ENCODE peak calls at places on chromosomes 12 and 14, in four cellular contexts. One of them, this sample, is unnamed.

GRCh38 chr12:66405395-66405794 is 103.1 kb downstream of the HELB start:
- DNase-seq in K562: no peak
- DNase-seq in GM12878: no peak
- DNase-seq in HepG2: no peak
- DNase-seq in this sample: no peak

GRCh38 chr14:102081231-102082080 is 5.4 kb downstream of the HSP90AA1 start:
- DNase-seq in K562: no peak
- DNase-seq in GM12878: no peak
- DNase-seq in HepG2: no peak
- DNase-seq in this sample: no peak

GRCh38 chr12:124413401-124413800 is 118.5 kb downstream of the RFLNA start:
- DNase-seq in K562: no peak
- DNase-seq in GM12878: no peak
- DNase-seq in HepG2: no peak
- DNase-seq in this sample: no peak

GRCh38 chr12:2959508-2960431 is 573 bp downstream of the TEAD4 start:
- DNase-seq in K562: peak; percentile 67
- DNase-seq in GM12878: no peak
- DNase-seq in HepG2: peak; percentile 21
- DNase-seq in this sample: no peak

GRCh38 chr14:61350427-61350826 is 29.0 kb downstream of the PRKCH start:
- DNase-seq in K562: no peak
- DNase-seq in GM12878: no peak
- DNase-seq in HepG2: no peak
- DNase-seq in this sample: no peak

GRCh38 chr14:54727929-54728328 is 161.0 kb downstream of the SAMD4A start:
- DNase-seq in K562: no peak
- DNase-seq in GM12878: no peak
- DNase-seq in HepG2: no peak
- DNase-seq in this sample: no peak

GRCh38 chr14:73258076-73258475 is 20.8 kb downstream of the PAPLN start:
- DNase-seq in K562: no peak
- DNase-seq in GM12878: no peak
- DNase-seq in HepG2: no peak
- DNase-seq in this sample: no peak

GRCh38 chr14:32049361-32050103 is 27.6 kb upstream of the ARHGAP5 start:
- DNase-seq in K562: no peak
- DNase-seq in GM12878: no peak
- DNase-seq in HepG2: no peak
- DNase-seq in this sample: no peak

GRCh38 chr12:124188059-124188458 is 106.8 kb upstream of the RFLNA start:
- DNase-seq in K562: no peak
- DNase-seq in GM12878: no peak
- DNase-seq in HepG2: no peak
- DNase-seq in this sample: no peak

GRCh38 chr14:85333313-85333712 is 196.6 kb upstream of the FLRT2 start:
- DNase-seq in K562: no peak
- DNase-seq in GM12878: no peak
- DNase-seq in HepG2: no peak
- DNase-seq in this sample: no peak

GRCh38 chr12:24600996-24601395 is 347.9 kb downstream of the BCAT1 start:
- DNase-seq in K562: no peak
- DNase-seq in GM12878: no peak
- DNase-seq in HepG2: no peak
- DNase-seq in this sample: no peak

GRCh38 chr12:49674318-49674985 is 32.8 kb downstream of the FMNL3 start:
- DNase-seq in K562: no peak
- DNase-seq in GM12878: no peak
- DNase-seq in HepG2: no peak
- DNase-seq in this sample: no peak

GRCh38 chr12:26878661-26879119 is 45.7 kb upstream of the ITPR2 start:
- DNase-seq in K562: no peak
- DNase-seq in GM12878: no peak
- DNase-seq in HepG2: no peak
- DNase-seq in this sample: no peak

GRCh38 chr12:130728158-130729058 is 12.3 kb upstream of the RIMBP2 start:
- DNase-seq in K562: no peak
- DNase-seq in GM12878: no peak
- DNase-seq in HepG2: no peak
- DNase-seq in this sample: no peak

GRCh38 chr14:90549794-90550591 is 153.2 kb downstream of the CALM1 start:
- DNase-seq in K562: no peak
- DNase-seq in GM12878: no peak
- DNase-seq in HepG2: no peak
- DNase-seq in this sample: no peak

GRCh38 chr14:52400846-52401245 is 86.7 kb downstream of the PTGER2 start:
- DNase-seq in K562: no peak
- DNase-seq in GM12878: peak; percentile 20
- DNase-seq in HepG2: no peak
- DNase-seq in this sample: no peak

GRCh38 chr12:256225-256624 is 6.4 kb downstream of the SLC6A13 start:
- DNase-seq in K562: no peak
- DNase-seq in GM12878: no peak
- DNase-seq in HepG2: no peak
- DNase-seq in this sample: peak; percentile 8

GRCh38 chr14:64502476-64503183 is 1.0 kb downstream of the ZBTB25 start:
- DNase-seq in K562: no peak
- DNase-seq in GM12878: no peak
- DNase-seq in HepG2: no peak
- DNase-seq in this sample: no peak

GRCh38 chr12:91419809-91420208 is 237.2 kb upstream of the DCN start:
- DNase-seq in K562: no peak
- DNase-seq in GM12878: no peak
- DNase-seq in HepG2: no peak
- DNase-seq in this sample: no peak

GRCh38 chr14:75831971-75832370 is 149.8 kb downstream of the TGFB3 start:
- DNase-seq in K562: peak; percentile 25
- DNase-seq in GM12878: no peak
- DNase-seq in HepG2: no peak
- DNase-seq in this sample: no peak

GRCh38 chr12:5068623-5069022 is 24.9 kb downstream of the KCNA5 start:
- DNase-seq in K562: no peak
- DNase-seq in GM12878: no peak
- DNase-seq in HepG2: no peak
- DNase-seq in this sample: no peak

GRCh38 chr12:6635856-6636521 is at the start of gene LPAR5:
- DNase-seq in K562: peak; percentile 75
- DNase-seq in GM12878: no peak
- DNase-seq in HepG2: no peak
- DNase-seq in this sample: no peak

GRCh38 chr12:104456417-104456949 is at the start of gene CHST11:
- DNase-seq in K562: peak; percentile 97
- DNase-seq in GM12878: no peak
- DNase-seq in HepG2: no peak
- DNase-seq in this sample: peak; percentile 90

GRCh38 chr12:108241961-108242360 is 97.2 kb downstream of the CMKLR1 start:
- DNase-seq in K562: peak; percentile 11
- DNase-seq in GM12878: no peak
- DNase-seq in HepG2: no peak
- DNase-seq in this sample: no peak

GRCh38 chr12:78229491-78230209 is 399.0 kb downstream of the NAV3 start:
- DNase-seq in K562: no peak
- DNase-seq in GM12878: peak; percentile 21
- DNase-seq in HepG2: peak; percentile 28
- DNase-seq in this sample: peak; percentile 19

GRCh38 chr12:111791507-111791906 is 24.8 kb downstream of the ALDH2 start:
- DNase-seq in K562: no peak
- DNase-seq in GM12878: no peak
- DNase-seq in HepG2: no peak
- DNase-seq in this sample: no peak

DNA sequence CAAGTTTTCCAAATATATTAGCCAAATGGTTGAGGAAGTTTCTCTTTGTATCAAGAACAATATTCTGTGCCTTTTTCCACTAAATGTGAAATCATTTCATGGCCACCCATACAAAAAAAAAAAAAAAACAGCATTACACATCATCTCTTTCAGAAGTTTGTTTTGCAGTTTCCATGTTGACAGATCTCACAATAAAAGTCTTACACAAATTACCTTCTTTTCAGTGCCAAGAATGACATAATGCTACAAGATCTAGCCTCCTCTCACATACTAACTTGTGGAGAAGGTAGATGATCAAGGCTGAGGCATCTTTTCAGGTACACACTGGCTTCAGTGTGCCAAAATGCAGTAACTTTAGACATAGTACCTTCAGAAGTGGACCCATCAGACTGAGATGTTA is 35.3 kb downstream of the PRKD1 start:
- DNase-seq in K562: no peak
- DNase-seq in GM12878: no peak
- DNase-seq in HepG2: no peak
- DNase-seq in this sample: no peak
- TF ChIP-seq CBX5 in K562: no peak
- TF ChIP-seq CBX5 in GM12878: no peak
- TF ChIP-seq CBX5 in HepG2: no peak
- TF ChIP-seq CBX5 in this sample: no peak

GRCh38 chr14:82341386-82341785 is 807.7 kb upstream of the SEL1L start:
- DNase-seq in K562: no peak
- DNase-seq in GM12878: no peak
- DNase-seq in HepG2: no peak
- DNase-seq in this sample: no peak
- TF ChIP-seq CBX5 in K562: no peak
- TF ChIP-seq CBX5 in GM12878: no peak
- TF ChIP-seq CBX5 in HepG2: no peak
- TF ChIP-seq CBX5 in this sample: no peak

DNA sequence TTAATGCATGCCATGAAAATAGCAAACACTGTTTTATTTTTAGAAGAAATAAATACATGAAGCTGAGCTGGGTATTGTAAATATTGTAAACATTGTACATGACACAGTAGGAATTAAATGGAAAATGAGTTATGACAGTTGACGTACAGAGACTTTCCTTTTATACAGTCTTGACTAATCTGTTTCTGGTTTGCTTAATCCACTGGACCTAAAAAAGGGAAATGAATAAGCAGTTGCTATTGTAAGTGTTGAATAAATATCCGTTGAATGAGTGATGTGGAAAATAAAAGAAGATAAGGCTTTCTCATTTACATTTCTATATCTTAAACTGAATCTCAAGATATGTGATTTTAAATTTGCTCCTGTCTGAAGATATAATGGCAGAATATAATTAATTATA is 15.0 kb downstream of the PMCH start:
- DNase-seq in K562: no peak
- DNase-seq in GM12878: no peak
- DNase-seq in HepG2: no peak
- DNase-seq in this sample: no peak
- TF ChIP-seq CBX5 in K562: no peak
- TF ChIP-seq CBX5 in GM12878: no peak
- TF ChIP-seq CBX5 in HepG2: no peak
- TF ChIP-seq CBX5 in this sample: no peak

GRCh38 chr14:92651793-92652382 is 96.5 kb downstream of the LGMN start:
- DNase-seq in K562: no peak
- DNase-seq in GM12878: no peak
- DNase-seq in HepG2: no peak
- DNase-seq in this sample: no peak
- TF ChIP-seq CBX5 in K562: no peak
- TF ChIP-seq CBX5 in GM12878: no peak
- TF ChIP-seq CBX5 in HepG2: no peak
- TF ChIP-seq CBX5 in this sample: no peak

DNA sequence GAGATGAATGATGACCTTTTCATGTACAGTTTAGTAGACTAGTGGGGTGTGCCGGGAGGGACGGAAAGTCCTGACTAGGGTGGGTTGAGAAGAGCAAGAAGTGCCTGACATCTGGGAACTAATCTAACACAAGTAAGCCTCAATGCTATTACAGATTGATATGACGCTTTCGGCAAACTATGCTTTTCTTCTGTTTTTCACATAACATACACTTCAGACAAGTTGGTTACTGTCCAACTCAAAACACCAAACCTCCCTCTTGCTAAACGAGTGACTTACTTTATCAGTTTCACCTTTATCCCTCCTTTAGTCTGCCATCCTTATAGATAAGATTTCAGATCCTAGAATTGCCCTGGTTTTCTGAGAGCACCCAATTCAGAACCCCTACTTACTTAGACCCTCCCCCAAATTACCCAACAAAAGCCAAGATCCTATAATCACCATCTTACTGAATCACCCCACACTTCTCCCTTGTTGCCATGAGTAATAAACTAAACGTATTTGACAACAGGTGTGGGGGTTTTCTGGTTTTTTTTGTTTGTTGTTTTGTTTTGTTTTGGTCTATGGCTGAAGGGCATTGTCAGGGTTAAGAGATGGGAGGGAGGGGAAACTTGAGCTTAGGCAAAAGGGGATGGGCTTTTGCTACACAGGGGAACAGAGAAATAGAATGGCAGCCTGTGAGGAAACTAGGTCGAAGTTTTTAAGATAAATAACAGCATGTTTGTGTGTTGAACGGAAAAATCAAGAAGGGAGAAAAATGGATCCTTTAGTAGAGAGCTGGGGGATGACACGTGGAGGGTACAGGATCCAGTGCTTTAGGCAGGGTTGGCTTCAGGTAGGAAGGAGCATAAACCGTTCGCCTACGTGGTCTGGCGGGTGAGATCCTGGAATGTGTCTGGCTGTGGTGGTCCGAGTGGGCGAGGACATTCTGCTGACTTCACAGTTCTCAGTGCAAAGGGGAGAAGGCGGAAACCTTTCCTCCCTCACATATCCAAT is 6.1 kb upstream of the PSMA3 start:
- DNase-seq in K562: peak; percentile 33
- DNase-seq in GM12878: no peak
- DNase-seq in HepG2: no peak
- DNase-seq in this sample: no peak
- TF ChIP-seq CBX5 in K562: no peak
- TF ChIP-seq CBX5 in GM12878: no peak
- TF ChIP-seq CBX5 in HepG2: no peak
- TF ChIP-seq CBX5 in this sample: no peak

DNA sequence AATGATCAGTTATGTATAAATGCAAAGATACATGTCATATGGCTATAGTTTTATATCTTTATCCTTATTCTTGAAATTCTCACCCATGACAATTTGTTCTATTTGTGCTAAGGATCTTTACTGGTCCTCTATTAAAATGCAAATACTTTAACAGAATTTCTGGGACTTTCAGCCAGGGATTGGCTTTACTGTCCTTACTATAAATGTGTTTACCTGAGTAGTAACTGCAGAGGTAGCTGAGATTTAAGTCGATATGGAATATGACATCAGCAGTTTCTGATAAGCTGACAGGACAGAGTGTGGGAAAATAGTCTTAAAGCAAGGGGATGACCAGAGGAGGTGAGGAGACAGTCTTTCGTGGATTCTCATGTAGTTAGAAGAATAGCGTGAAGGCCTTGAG is 206.4 kb downstream of the DIO2 start:
- DNase-seq in K562: no peak
- DNase-seq in GM12878: no peak
- DNase-seq in HepG2: no peak
- DNase-seq in this sample: no peak
- TF ChIP-seq CBX5 in K562: no peak
- TF ChIP-seq CBX5 in GM12878: no peak
- TF ChIP-seq CBX5 in HepG2: no peak
- TF ChIP-seq CBX5 in this sample: no peak

GRCh38 chr14:36383674-36384421 is 63.4 kb upstream of the MBIP start:
- DNase-seq in K562: no peak
- DNase-seq in GM12878: no peak
- DNase-seq in HepG2: no peak
- DNase-seq in this sample: no peak
- TF ChIP-seq CBX5 in K562: no peak
- TF ChIP-seq CBX5 in GM12878: no peak
- TF ChIP-seq CBX5 in HepG2: no peak
- TF ChIP-seq CBX5 in this sample: no peak

GRCh38 chr12:132506730-132507538 is 17.0 kb downstream of the FBRSL1 start:
- DNase-seq in K562: peak; percentile 46
- DNase-seq in GM12878: no peak
- DNase-seq in HepG2: no peak
- DNase-seq in this sample: no peak
- TF ChIP-seq CBX5 in K562: no peak
- TF ChIP-seq CBX5 in GM12878: no peak
- TF ChIP-seq CBX5 in HepG2: no peak
- TF ChIP-seq CBX5 in this sample: no peak

This sample was measured in H1.